ENCODE peak calls at places on chromosomes 1 and 21, in four cellular contexts. O is aorta, A is transverse colon, Z is OCI-LY7. E is an unnamed sample.

GRCh38 chr1:75725256-75725655 is 747 bp downstream of the ACADM start:
- DNase-seq in A (no peak), Z (no peak), O (no peak), E (no peak)

GRCh38 chr1:91779603-91780021 is 106.3 kb downstream of the TGFBR3 start:
- DNase-seq in A (no peak), Z (no peak), O (no peak), E (no peak)

GRCh38 chr1:30660241-30660640 is 63.1 kb downstream of the MATN1 start:
- DNase-seq in A (no peak), Z (no peak), O (peak), E (no peak)

GRCh38 chr1:233473549-233474204 is 140.2 kb upstream of the KCNK1 start:
- DNase-seq in O (no peak), A (no peak), Z (no peak), E (no peak)

GRCh38 chr21:28454978-28455600 is 537.6 kb downstream of the LTN1 start:
- DNase-seq in Z (no peak), O (no peak), A (no peak), E (no peak)

GRCh38 chr1:22953392-22954141 is 19.1 kb downstream of the LACTBL1 start:
- DNase-seq in O (no peak), A (no peak), Z (no peak), E (no peak)

GRCh38 chr1:211327341-211327921 is 798 bp downstream of the TRAF5 start:
- DNase-seq in O (no peak), A (peak), Z (peak), E (no peak)

GRCh38 chr1:11736746-11737639 is 1.1 kb downstream of the AGTRAP start:
- DNase-seq in A (peak), O (peak), Z (peak), E (peak)

GRCh38 chr1:182120411-182121258 is 59.1 kb upstream of the ZNF648 start:
- DNase-seq in A (peak), O (no peak), Z (no peak), E (peak)

GRCh38 chr21:36917487-36918158 is 48.8 kb downstream of the HLCS start:
- DNase-seq in O (no peak), Z (no peak), A (no peak), E (no peak)

GRCh38 chr21:41819856-41820281 is 53.0 kb upstream of the RIPK4 start:
- DNase-seq in A (no peak), O (peak), Z (no peak), E (no peak)

GRCh38 chr1:196877964-196878363 is 9.9 kb upstream of the CFHR4 start:
- DNase-seq in Z (no peak), A (no peak), O (no peak), E (no peak)

GRCh38 chr1:231630558-231631205 is 4.1 kb downstream of the DISC1 start:
- DNase-seq in O (no peak), Z (no peak), A (no peak), E (no peak)

GRCh38 chr1:67194209-67194863 is 28.1 kb downstream of the IL23R start:
- DNase-seq in A (no peak), O (no peak), Z (no peak), E (no peak)

GRCh38 chr1:97986041-97987005 is 65.5 kb upstream of the DPYD start:
- DNase-seq in O (no peak), Z (no peak), A (no peak), E (no peak)

GRCh38 chr1:158286487-158286886 is 3.2 kb upstream of the CD1C start:
- DNase-seq in O (no peak), A (no peak), Z (no peak), E (no peak)

GRCh38 chr1:61104213-61104612 is 21.9 kb downstream of the NFIA start:
- DNase-seq in O (no peak), Z (no peak), A (no peak), E (no peak)

GRCh38 chr1:40650075-40650474 is 15.4 kb downstream of the RIMS3 start:
- DNase-seq in Z (peak), A (no peak), O (no peak), E (no peak)

GRCh38 chr21:19541612-19542011 is 1138.0 kb upstream of the TMPRSS15 start:
- DNase-seq in A (no peak), Z (no peak), O (no peak), E (no peak)

GRCh38 chr1:161382214-161383019 is 14.7 kb upstream of the CFAP126 start:
- DNase-seq in O (no peak), Z (peak), A (no peak), E (no peak)

GRCh38 chr1:41368801-41369200 is 7.6 kb downstream of the FOXO6 start:
- DNase-seq in Z (no peak), O (no peak), A (no peak), E (no peak)

GRCh38 chr1:172255223-172255560 is 165.3 kb upstream of the C1orf105 start:
- DNase-seq in Z (no peak), O (no peak), A (no peak), E (no peak)

GRCh38 chr21:23130308-23130707 is 2132.1 kb downstream of the NCAM2 start:
- DNase-seq in O (no peak), Z (no peak), A (no peak), E (no peak)

GRCh38 chr1:30518696-30519095 is 204.7 kb downstream of the MATN1 start:
- DNase-seq in Z (no peak), A (no peak), O (no peak), E (no peak)

GRCh38 chr1:182957902-182958395 is 5.0 kb upstream of the SHCBP1L start:
- DNase-seq in Z (no peak), O (no peak), A (no peak), E (no peak)

GRCh38 chr1:33036051-33036525 is 595 bp downstream of the AK2 start:
- DNase-seq in O (no peak), Z (peak), A (no peak), E (no peak)

GRCh38 chr1:193069748-193070394 is 10.5 kb downstream of the RO60 start:
- DNase-seq in Z (peak), A (no peak), O (no peak), E (no peak)

GRCh38 chr21:14480601-14481000 is 65.5 kb downstream of the SAMSN1 start:
- DNase-seq in A (peak), O (no peak), Z (no peak), E (no peak)

GRCh38 chr1:234001817-234002216 is 97.3 kb downstream of the SLC35F3 start:
- DNase-seq in A (no peak), O (no peak), Z (no peak), E (no peak)

GRCh38 chr1:204921855-204922516 is 51.3 kb downstream of the NFASC start:
- DNase-seq in Z (no peak), O (no peak), A (no peak), E (no peak)

GRCh38 chr1:204920511-204920910 is 49.8 kb downstream of the NFASC start:
- DNase-seq in A (no peak), O (no peak), Z (no peak), E (no peak)

GRCh38 chr1:204923626-204924012 is 53.0 kb downstream of the NFASC start:
- DNase-seq in O (no peak), A (no peak), Z (no peak), E (no peak)

GRCh38 chr1:204923209-204923608 is 52.5 kb downstream of the NFASC start:
- DNase-seq in A (no peak), Z (no peak), O (no peak), E (no peak)

GRCh38 chr1:204920967-204921366 is 50.3 kb downstream of the NFASC start:
- DNase-seq in O (no peak), Z (no peak), A (peak), E (no peak)
- H3K27ac ChIP-seq in O (no peak), Z (no peak), A (peak), E (no peak)

DNA sequence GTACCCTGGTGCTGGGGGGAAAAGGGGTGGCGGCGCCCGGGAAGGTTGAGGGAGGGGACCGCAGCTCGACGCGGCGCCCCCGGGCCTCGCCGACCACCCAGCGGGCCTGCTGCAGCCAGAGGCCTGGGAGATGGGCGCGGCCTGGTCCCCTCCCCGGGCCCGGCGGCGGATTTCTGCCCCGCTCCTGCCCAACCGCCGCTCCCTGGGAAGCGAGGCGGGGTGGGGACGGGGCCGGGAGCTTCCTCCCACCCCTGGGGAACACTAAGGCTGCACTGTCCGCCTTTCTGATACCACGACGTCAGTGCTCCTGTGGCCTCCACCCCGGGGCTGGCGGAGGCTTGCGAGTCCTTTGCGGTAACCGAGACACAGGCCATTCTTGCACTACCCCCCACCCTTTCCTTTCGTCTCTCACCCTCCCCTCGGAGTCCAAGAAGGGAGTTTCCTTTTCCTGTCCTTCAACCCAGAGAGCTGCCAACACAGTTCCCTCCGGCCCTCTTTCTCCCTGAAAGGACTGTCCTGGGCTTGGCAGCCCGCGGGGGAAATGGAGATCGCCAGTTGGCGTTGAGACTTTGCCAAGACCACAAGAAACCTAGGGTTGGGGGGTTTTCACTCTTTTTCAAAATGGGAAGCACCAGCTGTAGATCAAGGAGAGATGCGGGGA is 726 bp downstream of the SH3GLB1 start:
- DNase-seq in A (peak), O (peak), Z (peak), E (peak)
- H3K4me3 ChIP-seq in A (peak), O (peak), Z (peak), E (peak)

GRCh38 chr1:6701437-6702153 is at the start of gene DNAJC11:
- DNase-seq in A (peak), Z (peak), O (peak), E (peak)
- H3K27ac ChIP-seq in A (peak), Z (peak), O (no peak), E (peak)

GRCh38 chr1:7967206-7967605 is 5.7 kb downstream of the PARK7 start:
- DNase-seq in O (no peak), Z (no peak), A (no peak), E (no peak)

GRCh38 chr1:7962636-7963377 is 1.3 kb downstream of the PARK7 start:
- DNase-seq in O (no peak), Z (no peak), A (no peak), E (no peak)

GRCh38 chr1:7962011-7962335 is 462 bp downstream of the PARK7 start:
- DNase-seq in A (no peak), Z (no peak), O (no peak), E (no peak)

GRCh38 chr1:7961199-7962010 is at the start of gene PARK7:
- DNase-seq in Z (peak), A (peak), O (peak), E (peak)

GRCh38 chr1:7964476-7964875 is 3.0 kb downstream of the PARK7 start:
- DNase-seq in A (no peak), Z (no peak), O (no peak), E (no peak)
- H3K4me3 ChIP-seq in A (no peak), Z (no peak), O (no peak), E (no peak)

DNA sequence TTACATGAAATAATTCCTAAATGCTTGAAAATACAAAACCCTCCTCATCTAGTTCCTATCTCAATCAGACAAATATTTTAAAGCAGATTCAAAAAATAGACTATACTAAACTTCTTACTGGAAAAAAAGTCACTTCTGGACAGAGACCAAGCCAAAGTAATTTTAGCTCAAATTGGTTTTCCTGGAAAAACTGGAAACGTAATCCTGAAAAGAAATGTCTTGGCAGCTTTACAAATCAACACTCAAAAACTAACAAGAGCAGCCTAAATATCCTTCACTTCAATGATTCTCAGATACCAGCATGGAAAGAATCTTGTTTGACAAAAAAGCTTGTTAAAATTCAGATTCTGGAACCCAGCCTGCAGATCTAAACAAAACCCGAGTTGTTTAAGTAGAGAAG is 9.1 kb upstream of the GPR88 start:
- DNase-seq in Z (no peak), A (no peak), O (no peak), E (no peak)
- H3K27ac ChIP-seq in Z (no peak), A (no peak), O (no peak), E (peak)

GRCh38 chr21:17727361-17727760 is 91.8 kb downstream of the C21orf91 start:
- DNase-seq in O (no peak), A (no peak), Z (no peak), E (no peak)
- H3K4me3 ChIP-seq in O (no peak), A (no peak), Z (no peak), E (no peak)

E was measured in left ventricle myocardium inferior.